ENCODE peak calls at places on chromosomes 6 and 20, in four cellular contexts. Q is IMR-90, P is mesendoderm, M is H1. O is an unnamed sample.

GRCh38 chr6:158050955-158051354 is 69.3 kb downstream of the SYNJ2 start:
- DNase-seq in Q (peak; percentile 56), P (no peak), M (no peak), O (no peak)

GRCh38 chr6:159107451-159108260 is 61.5 kb upstream of the FNDC1 start:
- DNase-seq in Q (no peak), P (no peak), M (no peak), O (no peak)

GRCh38 chr20:2252419-2253060 is 43.3 kb upstream of the TGM3 start:
- DNase-seq in Q (no peak), P (no peak), M (no peak), O (no peak)

GRCh38 chr20:62387219-62387913 is 463 bp downstream of the RPS21 start:
- DNase-seq in Q (no peak), P (no peak), M (no peak), O (no peak)

GRCh38 chr6:135842618-135843392 is 8.7 kb upstream of the PDE7B start:
- DNase-seq in Q (no peak), P (no peak), M (no peak), O (no peak)

GRCh38 chr6:131135244-131136020 is at the start of gene AKAP7:
- DNase-seq in Q (peak; percentile 39), P (peak; percentile 93), M (peak; percentile 15), O (peak; percentile 82)

GRCh38 chr20:40265872-40266533 is 423.0 kb downstream of the MAFB start:
- DNase-seq in Q (no peak), P (peak; percentile 52), M (no peak), O (no peak)

GRCh38 chr6:134398453-134398852 is 80.5 kb upstream of the SGK1 start:
- DNase-seq in Q (no peak), P (no peak), M (no peak), O (no peak)

GRCh38 chr6:130575971-130576370 is 210.2 kb downstream of the TMEM200A start:
- DNase-seq in Q (no peak), P (no peak), M (no peak), O (no peak)

GRCh38 chr20:17622086-17622850 is 52.4 kb downstream of the DSTN start:
- DNase-seq in Q (no peak), P (no peak), M (no peak), O (no peak)

GRCh38 chr20:45470262-45470931 is 844 bp downstream of the WFDC2 start:
- DNase-seq in Q (no peak), P (peak; percentile 58), M (no peak), O (peak; percentile 70)

GRCh38 chr20:41475507-41475906 is 108.9 kb upstream of the EMILIN3 start:
- DNase-seq in Q (no peak), P (no peak), M (no peak), O (no peak)

GRCh38 chr20:53079483-53079810 is 107.3 kb downstream of the TSHZ2 start:
- DNase-seq in Q (no peak), P (no peak), M (no peak), O (no peak)
- H4K5ac ChIP-seq in Q (no peak overlapping the region), P (no peak overlapping the region), M (no peak overlapping the region), O (no peak overlapping the region)

GRCh38 chr20:10922521-10922920 is 248.7 kb upstream of the JAG1 start:
- DNase-seq in Q (peak; percentile 30), P (no peak), M (no peak), O (no peak)
- H4K5ac ChIP-seq in Q (peak overlapping the region; percentile 87), P (no peak overlapping the region), M (no peak overlapping the region), O (no peak overlapping the region)

GRCh38 chr20:50276119-50277063 is 85.8 kb downstream of the CEBPB start:
- DNase-seq in Q (no peak), P (no peak), M (no peak), O (no peak)

GRCh38 chr20:50278377-50278683 is 87.7 kb downstream of the CEBPB start:
- DNase-seq in Q (no peak), P (no peak), M (no peak), O (no peak)

GRCh38 chr20:50278684-50279531 is 88.3 kb downstream of the CEBPB start:
- DNase-seq in Q (no peak), P (no peak), M (no peak), O (no peak)

GRCh38 chr20:50277064-50277415 is 86.4 kb downstream of the CEBPB start:
- DNase-seq in Q (no peak), P (no peak), M (no peak), O (no peak)

GRCh38 chr20:50277460-50278376 is 87.1 kb downstream of the CEBPB start:
- DNase-seq in Q (no peak), P (no peak), M (no peak), O (no peak)
- H4K5ac ChIP-seq in Q (peak overlapping the region; percentile 21), P (no peak overlapping the region), M (no peak overlapping the region), O (no peak overlapping the region)

GRCh38 chr6:150320450-150320849 is 48.4 kb upstream of the IYD start:
- DNase-seq in Q (no peak), P (no peak), M (no peak), O (no peak)

GRCh38 chr6:150316936-150317335 is 51.9 kb upstream of the IYD start:
- DNase-seq in Q (no peak), P (no peak), M (no peak), O (no peak)

GRCh38 chr6:150323205-150323604 is 45.6 kb upstream of the IYD start:
- DNase-seq in Q (no peak), P (no peak), M (no peak), O (no peak)

GRCh38 chr6:150322452-150322851 is 46.4 kb upstream of the IYD start:
- DNase-seq in Q (no peak), P (no peak), M (no peak), O (no peak)

GRCh38 chr6:150319924-150320323 is 48.9 kb upstream of the IYD start:
- DNase-seq in Q (no peak), P (no peak), M (no peak), O (no peak)
- H4K5ac ChIP-seq in Q (no peak overlapping the region), P (no peak overlapping the region), M (no peak overlapping the region), O (no peak overlapping the region)

GRCh38 chr6:138145402-138145801 is 16.3 kb upstream of the ARFGEF3 start:
- DNase-seq in Q (no peak), P (no peak), M (no peak), O (no peak)
- H4K5ac ChIP-seq in Q (no peak overlapping the region), P (no peak overlapping the region), M (no peak overlapping the region), O (no peak overlapping the region)

GRCh38 chr6:111470991-111471390 is 12.0 kb downstream of the REV3L start:
- DNase-seq in Q (no peak), P (no peak), M (no peak), O (no peak)
- H4K5ac ChIP-seq in Q (no peak overlapping the region), P (no peak overlapping the region), M (no peak overlapping the region), O (no peak overlapping the region)

O was measured in H9.